ENCODE peak calls at places on chromosomes 7 and 10, in four cellular contexts. H is Daoy; T is stimulated activated naive CD8-positive, alpha-beta T cell treated with anti-CD3 and anti-CD28 coated beads, Interleukin-15, amount 100 ng/mL, for 72 hours; X is NCI-H774. Z is an unnamed sample.

GRCh38 chr10:97320480-97321031 is 1.5 kb downstream of the FRAT1 start:
- DNase-seq in X (no peak), T (no peak), H (no peak), Z (no peak)

GRCh38 chr10:80196270-80196949 is 8.9 kb downstream of the ANXA11 start:
- DNase-seq in T (peak; percentile 62), H (peak; percentile 37), X (no peak), Z (no peak)

GRCh38 chr7:151715661-151716338 is 161.1 kb downstream of the PRKAG2 start:
- DNase-seq in X (no peak), H (no peak), T (no peak), Z (no peak)

GRCh38 chr10:75040576-75040975 is 70.9 kb upstream of the SAMD8 start:
- DNase-seq in X (peak; percentile 60), T (no peak), H (no peak), Z (no peak)

GRCh38 chr10:73762915-73763314 is 18.7 kb downstream of the SEC24C start:
- DNase-seq in H (no peak), X (no peak), T (no peak), Z (no peak)

GRCh38 chr7:138880881-138881577 is 83.0 kb upstream of the ATP6V0A4 start:
- DNase-seq in H (no peak), T (no peak), X (no peak), Z (no peak)

GRCh38 chr10:128058106-128058745 is 68.0 kb downstream of the MKI67 start:
- DNase-seq in X (no peak), H (no peak), T (no peak), Z (no peak)

GRCh38 chr10:97399843-97400545 is 1.1 kb downstream of the RRP12 start:
- DNase-seq in H (peak; percentile 76), X (no peak), T (no peak), Z (no peak)

GRCh38 chr10:127738512-127739424 is 1.8 kb downstream of the FOXI2 start:
- DNase-seq in X (no peak), T (no peak), H (no peak), Z (no peak)

GRCh38 chr7:15086882-15087281 is 184.3 kb upstream of the DGKB start:
- DNase-seq in X (no peak), T (no peak), H (no peak), Z (no peak)

GRCh38 chr7:134778941-134779740 is at the start of gene CALD1:
- DNase-seq in H (peak; percentile 100), X (peak; percentile 11), T (no peak), Z (peak; percentile 15)

GRCh38 chr7:43649755-43650274 is 66.9 kb downstream of the STK17A start:
- DNase-seq in H (peak; percentile 86), T (peak; percentile 66), X (no peak), Z (no peak)

GRCh38 chr7:130273081-130273699 is 6.5 kb downstream of the CPA2 start:
- DNase-seq in X (no peak), H (no peak), T (no peak), Z (peak; percentile 31)

GRCh38 chr7:8065356-8065813 is 96.8 kb downstream of the GLCCI1 start:
- DNase-seq in T (no peak), H (peak; percentile 75), X (no peak), Z (no peak)

GRCh38 chr7:122790132-122790531 is 87.4 kb upstream of the RNF148 start:
- DNase-seq in H (no peak), T (no peak), X (no peak), Z (no peak)

GRCh38 chr7:135558337-135558767 is 635 bp downstream of the NUP205 start:
- DNase-seq in X (peak; percentile 27), H (peak; percentile 60), T (peak; percentile 61), Z (peak; percentile 14)

GRCh38 chr10:5971315-5971832 is 6.0 kb downstream of the IL15RA start:
- DNase-seq in T (no peak), H (peak; percentile 40), X (no peak), Z (no peak)

GRCh38 chr7:102287465-102288146 is 938 bp downstream of the SH2B2 start:
- DNase-seq in T (peak; percentile 44), X (peak; percentile 20), H (peak; percentile 55), Z (peak; percentile 37)

GRCh38 chr7:2609001-2609411 is 22.8 kb upstream of the TTYH3 start:
- DNase-seq in T (no peak), X (no peak), H (peak; percentile 52), Z (no peak)